ENCODE peak calls at places on chromosome 22, in ten cellular contexts. E, G, U, Y, H, M, C, W, V and L are unnamed samples.

GRCh38 chr22:22076361-22076760 is 93.8 kb upstream of the TOP3B start:
- DNase-seq in H (no peak), E (no peak), U (no peak), Y (no peak), V (no peak), G (no peak), M (no peak), W (no peak), C (no peak), L (no peak)

GRCh38 chr22:31098633-31099110 is 8.7 kb downstream of the SELENOM start:
- DNase-seq in M (no peak), G (peak), H (no peak), Y (no peak), E (no peak), C (no peak), V (no peak), W (no peak), U (peak), L (no peak)

GRCh38 chr22:46349238-46349637 is 13.7 kb downstream of the TRMU start:
- DNase-seq in C (peak), U (no peak), H (no peak), V (peak), M (no peak), E (no peak), W (no peak), Y (no peak), G (no peak), L (no peak)

GRCh38 chr22:24809331-24809730 is 3.3 kb downstream of the SGSM1 start:
- DNase-seq in M (no peak), W (no peak), V (no peak), Y (no peak), U (no peak), H (no peak), C (peak), G (no peak), E (peak), L (no peak)

GRCh38 chr22:18110194-18110943 is at the start of gene TUBA8:
- DNase-seq in V (peak), G (peak), Y (no peak), E (peak), H (peak), C (peak), M (no peak), U (peak), W (peak), L (peak)

GRCh38 chr22:28244760-28245159 is 325.7 kb upstream of the PITPNB start:
- DNase-seq in M (no peak), H (peak), C (no peak), V (no peak), Y (no peak), W (no peak), U (no peak), G (no peak), E (no peak), L (no peak)

GRCh38 chr22:42857845-42858481 is 890 bp upstream of the ARFGAP3 start:
- DNase-seq in M (no peak), E (peak), G (no peak), U (peak), H (no peak), W (no peak), V (no peak), C (peak), Y (no peak), L (no peak)

GRCh38 chr22:42202048-42202447 is 68.4 kb downstream of the TCF20 start:
- DNase-seq in C (no peak), U (no peak), G (no peak), E (no peak), H (no peak), M (no peak), W (no peak), V (no peak), Y (no peak), L (no peak)

GRCh38 chr22:30226192-30226832 is 20.2 kb downstream of the LIF start:
- DNase-seq in G (peak), W (no peak), H (no peak), U (no peak), V (no peak), E (no peak), Y (no peak), C (no peak), M (no peak), L (peak)

GRCh38 chr22:34370711-34371110 is 450.4 kb upstream of the LARGE1 start:
- DNase-seq in C (no peak), W (no peak), H (no peak), Y (no peak), E (no peak), V (no peak), G (no peak), M (no peak), U (no peak), L (no peak)

GRCh38 chr22:35971418-35972119 is 57.1 kb downstream of the RBFOX2 start:
- DNase-seq in U (no peak), W (no peak), E (peak), C (no peak), Y (peak), H (no peak), G (peak), M (no peak), V (no peak), L (no peak)

GRCh38 chr22:40637181-40638150 is 947 bp upstream of the MRTFA start:
- DNase-seq in Y (no peak), C (no peak), M (no peak), G (peak), W (no peak), U (peak), V (no peak), E (peak), H (no peak), L (no peak)

GRCh38 chr22:29605236-29605850 is 1.9 kb downstream of the NF2 start:
- DNase-seq in V (no peak), C (no peak), M (no peak), Y (no peak), E (no peak), G (no peak), W (no peak), U (no peak), H (no peak), L (no peak)

GRCh38 chr22:49760280-49760629 is 67.4 kb downstream of the BRD1 start:
- DNase-seq in U (no peak), C (no peak), G (no peak), E (peak), V (no peak), W (no peak), H (no peak), M (no peak), Y (no peak), L (no peak)

GRCh38 chr22:41830174-41830573 is 2.7 kb upstream of the SREBF2 start:
- DNase-seq in C (no peak), U (no peak), W (no peak), Y (no peak), G (peak), H (peak), M (no peak), V (no peak), E (no peak), L (no peak)

GRCh38 chr22:36725366-36726006 is 21.9 kb upstream of the CACNG2 start:
- DNase-seq in M (no peak), V (no peak), E (no peak), H (no peak), U (no peak), G (no peak), Y (no peak), W (no peak), C (no peak), L (no peak)

GRCh38 chr22:46538816-46539163 is 1.4 kb upstream of the CELSR1 start:
- DNase-seq in U (no peak), Y (no peak), G (peak), M (no peak), W (no peak), H (peak), C (no peak), E (no peak), V (no peak), L (no peak)

GRCh38 chr22:46023558-46023981 is 46.6 kb upstream of the WNT7B start:
- DNase-seq in Y (no peak), V (no peak), U (no peak), C (peak), M (no peak), E (no peak), W (no peak), H (no peak), G (peak), L (peak)

GRCh38 chr22:22955866-22956535 is 68.4 kb downstream of the IGLL5 start:
- DNase-seq in W (peak), U (peak), C (peak), G (peak), Y (no peak), M (peak), V (peak), H (peak), E (peak), L (peak)

GRCh38 chr22:47168900-47169800 is 406.7 kb downstream of the TBC1D22A start:
- DNase-seq in H (peak), W (no peak), E (peak), V (no peak), Y (no peak), C (peak), M (no peak), G (no peak), U (peak), L (no peak)

GRCh38 chr22:18968011-18968749 is 32.1 kb upstream of the PRODH start:
- DNase-seq in H (peak), M (no peak), E (no peak), G (peak), U (peak), C (peak), W (no peak), Y (no peak), V (no peak), L (no peak)

GRCh38 chr22:48779661-48780596 is 1047.7 kb downstream of the BRD1 start:
- DNase-seq in M (no peak), V (no peak), H (no peak), E (no peak), G (no peak), U (no peak), Y (no peak), C (no peak), W (no peak), L (no peak)